ENCODE peak calls at places on chromosomes 5 and 9, in four cellular contexts. T is SK-N-SH, H is K562, B is HepG2. E is an unnamed sample.

GRCh38 chr5:21649969-21650368 is 1203.2 kb downstream of the CDH12 start:
- DNase-seq in B (no peak), T (no peak), H (no peak), E (no peak)

GRCh38 chr9:84258371-84258770 is 82.2 kb downstream of the SLC28A3 start:
- DNase-seq in H (no peak), B (no peak), T (peak; percentile 50), E (no peak)

GRCh38 chr9:101738566-101739183 is at the start of gene GRIN3A:
- DNase-seq in H (no peak), T (peak; percentile 39), B (no peak), E (peak; percentile 1)

GRCh38 chr5:32869216-32869615 is 158.1 kb downstream of the NPR3 start:
- DNase-seq in T (no peak), H (no peak), B (no peak), E (no peak)

GRCh38 chr5:36795366-36795765 is 81.2 kb upstream of the NIPBL start:
- DNase-seq in T (no peak), H (no peak), B (no peak), E (no peak)

GRCh38 chr5:178236685-178237084 is 4.1 kb upstream of the PHYKPL start:
- DNase-seq in H (peak; percentile 39), T (no peak), B (peak; percentile 31), E (peak; percentile 51)

GRCh38 chr9:116154976-116155699 is 1.5 kb downstream of the PAPPA start:
- DNase-seq in T (peak; percentile 39), H (no peak), B (no peak), E (no peak)

GRCh38 chr5:74420220-74420619 is 220.3 kb downstream of the ENC1 start:
- DNase-seq in B (no peak), T (no peak), H (no peak), E (no peak)

GRCh38 chr5:38835887-38836286 is 9.9 kb upstream of the OSMR start:
- DNase-seq in B (no peak), H (no peak), T (no peak), E (no peak)

GRCh38 chr9:99511723-99512122 is 289.6 kb downstream of the SEC61B start:
- DNase-seq in T (no peak), B (no peak), H (no peak), E (no peak)

GRCh38 chr5:159341914-159342313 is 11.6 kb upstream of the IL12B start:
- DNase-seq in T (peak; percentile 66), H (peak; percentile 52), B (peak; percentile 62), E (peak; percentile 31)

GRCh38 chr5:72293495-72294055 is 26.5 kb downstream of the MRPS27 start:
- DNase-seq in B (no peak), T (no peak), H (no peak), E (no peak)

GRCh38 chr9:33025572-33026347 is 687 bp downstream of the DNAJA1 start:
- DNase-seq in T (peak; percentile 91), B (peak; percentile 73), H (peak; percentile 66), E (peak; percentile 33)

GRCh38 chr9:114611516-114612271 is 603 bp downstream of the TMEM268 start:
- DNase-seq in B (no peak), T (no peak), H (peak; percentile 83), E (peak; percentile 90)

GRCh38 chr9:135906291-135907005 is 898 bp downstream of the CAMSAP1 start:
- DNase-seq in B (no peak), T (peak; percentile 67), H (peak; percentile 51), E (no peak)

GRCh38 chr5:53099546-53099945 is 10.0 kb downstream of the MOCS2 start:
- DNase-seq in B (peak; percentile 17), T (no peak), H (no peak), E (no peak)

GRCh38 chr5:42951169-42951846 is 88.8 kb downstream of the ANXA2R start:
- DNase-seq in B (no peak), T (peak; percentile 45), H (no peak), E (no peak)

GRCh38 chr5:55624841-55625602 is 87.1 kb downstream of the SLC38A9 start:
- DNase-seq in T (no peak), H (no peak), B (no peak), E (no peak)

GRCh38 chr5:139275536-139276297 is 17.8 kb upstream of the MATR3 start:
- DNase-seq in B (peak; percentile 30), H (peak; percentile 20), T (no peak), E (no peak)

GRCh38 chr5:167049043-167049663 is 1242.3 kb upstream of the WWC1 start:
- DNase-seq in H (peak; percentile 17), B (peak; percentile 21), T (peak; percentile 43), E (peak; percentile 86)

GRCh38 chr9:116032683-116033440 is 120.7 kb upstream of the PAPPA start:
- DNase-seq in T (no peak), H (no peak), B (no peak), E (peak; percentile 18)

GRCh38 chr5:88860501-88860900 is 22.5 kb downstream of the MEF2C start:
- DNase-seq in T (no peak), H (no peak), B (no peak), E (no peak)

GRCh38 chr9:136095028-136095494 is at the start of gene NACC2:
- DNase-seq in B (no peak), T (peak; percentile 85), H (peak; percentile 75), E (peak; percentile 87)

GRCh38 chr9:70587143-70587710 is 172.8 kb upstream of the KLF9 start:
- DNase-seq in B (no peak), H (no peak), T (no peak), E (no peak)

GRCh38 chr5:154277499-154277898 is 87.0 kb downstream of the GALNT10 start:
- DNase-seq in H (no peak), B (no peak), T (no peak), E (no peak)

GRCh38 chr5:154278908-154279307 is 88.4 kb downstream of the GALNT10 start:
- DNase-seq in B (no peak), H (no peak), T (no peak), E (no peak)

GRCh38 chr5:154276236-154276792 is 85.8 kb downstream of the GALNT10 start:
- DNase-seq in T (no peak), B (no peak), H (no peak), E (no peak)

GRCh38 chr5:154278172-154278571 is 87.6 kb downstream of the GALNT10 start:
- DNase-seq in H (no peak), B (no peak), T (no peak), E (no peak)

GRCh38 chr5:154276932-154277331 is 86.4 kb downstream of the GALNT10 start:
- DNase-seq in H (peak; percentile 52), T (no peak), B (no peak), E (no peak)
- TF ChIP-seq JUND in H (peak; percentile 22), T (peak; percentile 79), B (no peak), E (no peak)

GRCh38 chr5:134574521-134574920 is 49.1 kb downstream of the JADE2 start:
- DNase-seq in B (no peak), H (no peak), T (no peak), E (no peak)
- TF ChIP-seq JUND in B (no peak), H (no peak), T (no peak), E (no peak)

GRCh38 chr9:30410273-30410672 is 1974.2 kb upstream of the ACO1 start:
- DNase-seq in T (no peak), H (no peak), B (no peak), E (no peak)

DNA sequence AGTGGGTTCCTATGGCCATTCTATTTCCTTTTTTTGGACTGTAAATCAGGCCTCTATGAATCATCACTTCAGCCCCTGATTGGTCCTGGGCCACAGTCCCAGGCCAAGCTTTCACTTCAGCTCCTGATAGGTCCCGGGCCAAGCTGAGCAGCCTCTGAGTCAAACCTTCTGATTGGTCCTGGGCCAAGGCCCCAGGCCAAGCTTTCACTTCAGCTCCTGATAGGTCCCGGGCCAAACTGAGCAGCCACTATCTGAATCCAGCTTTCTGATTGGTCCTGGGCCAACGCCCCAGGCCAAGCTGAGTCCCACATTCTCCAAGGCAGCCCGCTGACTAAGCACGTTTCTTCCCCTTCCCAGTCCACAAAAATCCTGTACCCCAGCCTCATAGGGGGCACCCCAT is 1972.9 kb upstream of the ACO1 start:
- DNase-seq in B (no peak), H (no peak), T (no peak), E (no peak)
- TF ChIP-seq JUND in B (no peak), H (no peak), T (no peak), E (no peak)

DNA sequence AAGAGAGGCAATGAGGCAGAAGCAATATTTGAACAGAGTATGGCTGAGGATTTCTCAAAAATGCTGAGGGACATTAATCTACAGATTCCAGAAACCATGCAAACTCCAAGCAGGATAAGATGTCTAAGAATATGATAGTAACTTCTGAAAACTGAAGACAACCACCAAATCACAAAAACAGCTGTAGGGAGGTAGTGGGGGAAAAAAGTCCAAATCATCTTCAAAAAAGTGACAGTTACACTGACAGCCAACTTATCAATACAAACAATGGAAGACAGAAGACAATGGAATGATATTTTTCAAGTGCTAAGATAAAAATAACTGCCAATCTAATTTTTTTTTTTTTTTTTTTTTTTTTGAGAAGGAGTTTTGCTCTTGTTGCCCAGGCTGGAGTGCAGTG is 30.5 kb downstream of the CMYA5 start:
- DNase-seq in H (no peak), T (no peak), B (no peak), E (no peak)
- TF ChIP-seq JUND in H (no peak), T (no peak), B (no peak), E (no peak)